ENCODE peak calls at places on chromosomes 2 and 18, in four cellular contexts. D is activated T-cell treated with anti-CD3 and anti-CD28 coated beads for 1 hour; Z is IMR-90; L is activated T-helper 1 cell treated with anti-CD3 and anti-CD28 coated beads, Interleukin-12 subunit alpha, Interleukin-12 subunit beta, Interleukin-2, Interleukin-4 antibody, amounts not matched to agents 30 ng/mL and 10 ng/mL and 1 ng/mL, durations not matched to agents 14 hours and 24 hours and 36 hours. I is an unnamed sample.

GRCh38 chr2:20823917-20824316 is 1.0 kb upstream of the LDAH start:
- DNase-seq in Z (no peak), L (no peak), D (no peak), I (no peak)

GRCh38 chr2:57443985-57444501 is 602.6 kb upstream of the VRK2 start:
- DNase-seq in D (no peak), Z (no peak), L (no peak), I (peak)

GRCh38 chr2:56613917-56614316 is 430.1 kb downstream of the CCDC85A start:
- DNase-seq in D (no peak), Z (no peak), L (no peak), I (peak)

GRCh38 chr18:36887055-36887570 is 58.2 kb downstream of the KIAA1328 start:
- DNase-seq in D (no peak), Z (no peak), L (no peak), I (no peak)

GRCh38 chr2:70088508-70089219 is 1.4 kb downstream of the PCBP1 start:
- DNase-seq in L (no peak), Z (peak), D (no peak), I (no peak)

GRCh38 chr2:10094271-10094814 is 14.1 kb upstream of the CYS1 start:
- DNase-seq in Z (no peak), D (no peak), L (no peak), I (no peak)

GRCh38 chr2:133362061-133362476 is 206.2 kb downstream of the NCKAP5 start:
- DNase-seq in L (no peak), D (no peak), Z (peak), I (peak)

GRCh38 chr2:210421916-210422315 is 54.6 kb downstream of the LANCL1 start:
- DNase-seq in D (no peak), Z (peak), L (no peak), I (peak)

GRCh38 chr2:181752301-181752700 is 72.0 kb upstream of the NEUROD1 start:
- DNase-seq in L (no peak), Z (peak), D (no peak), I (peak)

GRCh38 chr2:15844099-15844801 is 96.1 kb upstream of the MYCN start:
- DNase-seq in D (no peak), Z (no peak), L (no peak), I (no peak)

GRCh38 chr2:5535301-5535700 is 156.9 kb upstream of the SOX11 start:
- DNase-seq in Z (no peak), D (no peak), L (no peak), I (no peak)

GRCh38 chr2:239926587-239927234 is 98.4 kb downstream of the NDUFA10 start:
- DNase-seq in L (no peak), Z (peak), D (no peak), I (no peak)

GRCh38 chr2:72780483-72780882 is 45.4 kb downstream of the EXOC6B start:
- DNase-seq in Z (peak), L (no peak), D (no peak), I (peak)

GRCh38 chr18:68034293-68034692 is 517.8 kb upstream of the DSEL start:
- DNase-seq in D (no peak), Z (peak), L (no peak), I (peak)

GRCh38 chr2:232362174-232362913 is 16.2 kb upstream of the ALPP start:
- DNase-seq in L (no peak), Z (no peak), D (no peak), I (no peak)

GRCh38 chr2:204268971-204269370 is 276.3 kb upstream of the PARD3B start:
- DNase-seq in L (no peak), Z (no peak), D (no peak), I (no peak)

GRCh38 chr2:147603434-147604225 is 241.2 kb upstream of the ACVR2A start:
- DNase-seq in D (no peak), Z (no peak), L (no peak), I (no peak)

GRCh38 chr18:70296289-70296688 is 7.4 kb downstream of the SOCS6 start:
- DNase-seq in Z (no peak), D (no peak), L (no peak), I (no peak)